ENCODE peak calls at places on chromosomes 16 and 17, in six cellular contexts. E is heart left ventricle, G is lung, S is cardiac muscle cell, Y is tibial artery, N is breast epithelium. U is an unnamed sample.

GRCh38 chr16:72937916-72938315 is 110.0 kb downstream of the ZFHX3 start:
- DNase-seq in G (no peak), N (no peak), S (no peak), Y (no peak), E (no peak), U (no peak)

GRCh38 chr17:31740611-31741082 is 118.4 kb downstream of the COPRS start:
- DNase-seq in N (no peak), Y (no peak), E (no peak), G (no peak), S (peak; percentile 67), U (no peak)

GRCh38 chr17:39235555-39236221 is 9.9 kb upstream of the STAC2 start:
- DNase-seq in S (peak; percentile 64), E (no peak), Y (no peak), G (no peak), N (no peak), U (peak; percentile 93)

GRCh38 chr17:29102046-29102445 is 59.1 kb downstream of the PIPOX start:
- DNase-seq in S (no peak), Y (no peak), E (no peak), N (no peak), G (no peak), U (no peak)

GRCh38 chr17:82244413-82245140 is 15.7 kb downstream of the SLC16A3 start:
- DNase-seq in E (no peak), G (no peak), N (no peak), S (peak; percentile 61), Y (no peak), U (peak; percentile 79)

GRCh38 chr17:48047113-48047740 is 932 bp upstream of the NFE2L1 start:
- DNase-seq in Y (no peak), E (no peak), N (no peak), G (no peak), S (no peak), U (no peak)

GRCh38 chr17:40995121-40995520 is 1.2 kb upstream of the KRTAP3-3 start:
- DNase-seq in N (no peak), G (no peak), Y (no peak), S (no peak), E (no peak), U (no peak)

GRCh38 chr16:2692948-2693651 is 10.8 kb downstream of the KCTD5 start:
- DNase-seq in Y (no peak), E (no peak), S (no peak), G (no peak), N (no peak), U (peak; percentile 85)

GRCh38 chr16:5024632-5025031 is 9.1 kb downstream of the NAGPA start:
- DNase-seq in S (no peak), E (no peak), N (no peak), Y (no peak), G (no peak), U (peak; percentile 62)

GRCh38 chr17:81114694-81115093 is 50.6 kb upstream of the PVALEF start:
- DNase-seq in E (no peak), Y (no peak), N (no peak), G (no peak), S (no peak), U (no peak)

GRCh38 chr17:66228887-66229782 is at the start of gene APOH:
- DNase-seq in S (no peak), N (no peak), Y (no peak), E (no peak), G (no peak), U (no peak)

GRCh38 chr16:7057458-7057857 is 275.2 kb upstream of the RBFOX1 start:
- DNase-seq in N (no peak), G (no peak), S (no peak), Y (no peak), E (no peak), U (no peak)

DNA sequence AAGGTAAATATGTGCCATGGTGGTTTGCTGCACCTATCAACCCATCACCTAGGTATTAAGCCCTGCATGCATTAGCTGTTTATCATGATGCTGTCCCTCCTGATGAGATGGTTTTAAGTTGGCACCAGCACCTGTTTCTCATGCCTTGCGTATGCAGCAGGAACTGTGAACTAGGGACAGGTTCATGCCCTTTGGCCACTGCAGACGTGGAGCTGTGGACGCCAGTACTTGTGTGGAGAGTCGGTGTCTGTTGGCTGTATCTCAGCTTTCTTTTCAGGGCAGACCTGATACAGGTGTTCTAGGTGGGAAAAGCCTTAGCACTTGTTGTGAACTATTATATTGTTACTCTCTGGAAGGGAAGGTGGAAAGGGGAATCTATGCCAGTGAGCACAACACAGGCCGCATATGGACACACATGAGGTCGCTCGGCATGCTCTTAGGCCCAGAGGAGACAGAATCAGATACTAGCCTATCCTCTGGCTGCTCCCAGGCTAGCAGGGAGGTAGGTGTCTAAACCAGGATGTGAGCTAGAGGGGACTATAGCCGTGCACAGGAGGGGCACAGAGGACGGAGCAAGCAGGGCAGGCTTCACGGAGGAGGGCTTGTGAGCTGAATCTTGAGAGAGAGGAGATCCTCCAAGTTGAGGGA is 22.5 kb downstream of the MSI2 start:
- DNase-seq in G (no peak), N (no peak), S (no peak), E (no peak), Y (no peak), U (no peak)
- H3K4me3 ChIP-seq in G (no peak overlapping the region), N (no peak overlapping the region), S (no peak overlapping the region), E (no peak overlapping the region), Y (no peak overlapping the region), U (no peak overlapping the region)

GRCh38 chr17:49964539-49965521 is 4.2 kb upstream of the DLX4 start:
- DNase-seq in N (no peak), E (no peak), G (no peak), S (no peak), Y (no peak), U (peak; percentile 83)
- H3K27me3 ChIP-seq in N (peaks cover 22% of the 10 kb centered on the region), E (peaks cover 69% of the 10 kb centered on the region), G (no peaks in the 10 kb centered on the region), S (peaks cover 87% of the 10 kb centered on the region), Y (peaks cover 14% of the 10 kb centered on the region), U (peaks cover 83% of the 10 kb centered on the region)

GRCh38 chr17:76268015-76268749 is 3.0 kb downstream of the UBALD2 start:
- DNase-seq in G (peak; percentile 81), S (peak; percentile 93), Y (peak; percentile 86), E (peak; percentile 87), N (no peak), U (peak; percentile 72)
- H3K4me3 ChIP-seq in G (no peak overlapping the region), S (no peak overlapping the region), Y (no peak overlapping the region), E (no peak overlapping the region), N (peak overlapping the region; percentile 52), U (no peak overlapping the region)

DNA sequence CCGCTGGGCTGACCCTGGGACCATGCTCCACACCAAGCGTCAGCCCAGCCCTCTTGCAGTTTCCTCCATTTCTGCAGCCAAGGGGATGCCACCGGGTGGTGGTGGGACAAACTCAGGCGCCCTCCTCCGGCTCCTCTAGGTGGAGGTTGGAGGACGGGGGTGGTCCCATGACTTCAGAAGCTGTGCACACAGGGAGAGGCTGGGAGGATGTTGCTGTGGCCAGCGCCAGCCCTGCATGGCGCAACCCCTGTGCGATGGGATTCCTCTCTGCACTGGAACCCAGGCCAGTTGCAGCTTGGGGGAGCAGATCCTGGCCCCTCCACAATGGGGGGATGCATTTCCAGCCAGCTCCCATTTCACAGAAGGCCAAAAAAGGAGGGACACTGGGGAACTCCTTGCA is 246.5 kb downstream of the C16orf95 start:
- DNase-seq in S (no peak), Y (no peak), N (no peak), E (no peak), G (no peak), U (no peak)
- H3K27me3 ChIP-seq in S (no peaks in the 10 kb centered on the region), Y (no peaks in the 10 kb centered on the region), N (no peaks in the 10 kb centered on the region), E (peaks cover 4% of the 10 kb centered on the region), G (no peaks in the 10 kb centered on the region), U (no peaks in the 10 kb centered on the region)

GRCh38 chr16:66846266-66846665 is 2.1 kb downstream of the CA7 start:
- DNase-seq in G (no peak), E (no peak), Y (no peak), N (peak; percentile 27), S (no peak), U (no peak)

GRCh38 chr16:66844342-66845079 is at the start of gene CA7:
- DNase-seq in G (no peak), N (no peak), S (no peak), Y (no peak), E (no peak), U (peak; percentile 92)

GRCh38 chr16:66845791-66846221 is 1.6 kb downstream of the CA7 start:
- DNase-seq in G (no peak), N (peak; percentile 35), E (no peak), S (no peak), Y (no peak), U (peak; percentile 51)

GRCh38 chr16:66844009-66844341 is 239 bp upstream of the CA7 start:
- DNase-seq in G (no peak), Y (no peak), E (no peak), N (no peak), S (no peak), U (no peak)

DNA sequence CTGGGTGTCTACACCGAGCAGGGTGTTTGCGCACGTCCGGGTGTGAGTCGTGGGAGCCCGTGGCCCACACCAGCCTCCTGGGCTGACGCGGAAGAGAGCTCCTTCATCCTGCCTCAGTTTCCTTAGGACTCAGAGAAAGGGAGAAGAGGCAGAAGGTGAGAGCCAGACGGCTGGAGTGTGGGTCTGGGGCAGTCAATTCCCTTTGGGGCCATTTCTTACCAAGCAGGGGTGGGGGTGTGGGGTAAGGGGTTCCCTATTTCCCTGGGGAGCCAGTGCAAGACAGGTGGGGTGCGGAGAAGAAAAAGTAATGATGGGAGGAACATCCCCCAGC is 831 bp downstream of the CA7 start:
- DNase-seq in E (no peak), N (no peak), Y (no peak), G (no peak), S (no peak), U (peak; percentile 47)
- H3K4me3 ChIP-seq in E (peak overlapping the region; percentile 55), N (peak overlapping the region; percentile 68), Y (peak overlapping the region; percentile 28), G (no peak overlapping the region), S (peak overlapping the region; percentile 38), U (peak overlapping the region; percentile 66)

DNA sequence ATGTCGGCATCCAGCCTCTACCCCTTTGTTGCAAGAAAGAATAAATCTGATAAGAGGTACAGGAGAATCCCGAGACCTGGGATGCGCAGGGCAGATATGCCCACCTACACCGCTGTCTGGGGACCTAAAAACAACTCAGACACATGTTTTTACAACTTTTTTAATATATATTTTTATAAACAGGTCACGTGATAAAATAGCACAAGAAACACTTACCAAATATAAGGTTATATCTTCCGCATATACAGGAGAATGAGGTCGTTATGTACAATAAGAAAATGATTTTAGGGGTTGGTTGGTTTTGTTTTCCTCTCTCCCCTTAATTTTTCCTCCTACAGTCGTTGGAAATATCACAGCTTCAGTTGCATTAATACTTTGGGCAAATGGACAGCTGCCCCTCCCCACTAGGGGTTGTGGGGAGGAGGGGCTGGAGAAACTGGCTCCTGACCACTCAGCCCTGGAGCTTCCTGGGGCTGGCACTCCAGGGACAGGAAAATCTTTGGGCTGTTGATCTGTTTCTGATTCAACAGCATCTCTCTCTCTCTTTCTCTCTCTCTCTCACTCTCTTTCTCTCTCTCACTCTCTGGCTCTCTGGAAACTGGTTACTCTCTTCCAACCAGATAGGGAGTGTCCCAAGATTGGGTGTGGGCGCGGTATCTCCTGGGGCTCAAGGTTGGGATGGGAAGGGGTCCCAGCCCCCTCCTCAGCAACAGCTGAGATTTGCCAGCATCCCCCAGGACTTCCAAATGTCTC is 2.3 kb upstream of the WDR24 start:
- DNase-seq in G (no peak), S (no peak), Y (no peak), E (no peak), N (no peak), U (peak; percentile 58)
- H3K27me3 ChIP-seq in G (no peaks in the 10 kb centered on the region), S (peaks cover 66% of the 10 kb centered on the region), Y (peaks cover 9% of the 10 kb centered on the region), E (peaks cover 44% of the 10 kb centered on the region), N (peaks cover 15% of the 10 kb centered on the region), U (peaks cover 53% of the 10 kb centered on the region)

DNA sequence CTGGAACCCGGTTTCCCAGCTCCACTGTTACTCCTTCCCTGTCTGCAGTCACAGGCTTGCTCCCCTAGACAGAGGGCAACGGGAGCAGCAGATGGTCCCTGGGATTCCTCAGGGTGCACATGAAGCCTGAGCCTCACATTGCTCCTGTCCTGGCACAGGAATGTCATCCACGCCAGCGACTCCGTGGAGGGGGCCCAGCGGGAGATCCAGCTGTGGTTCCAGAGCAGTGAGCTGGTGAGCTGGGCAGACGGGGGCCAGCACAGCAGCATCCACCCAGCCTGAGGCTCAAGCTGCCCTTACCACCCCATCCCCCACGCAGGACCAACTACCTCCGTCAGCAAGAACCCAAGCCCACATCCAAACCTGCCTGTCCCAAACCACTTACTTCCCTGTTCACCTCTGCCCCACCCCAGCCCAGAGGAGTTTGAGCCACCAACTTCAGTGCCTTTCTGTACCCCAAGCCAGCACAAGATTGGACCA is 1.6 kb upstream of the DECR2 start:
- DNase-seq in E (no peak), Y (no peak), S (no peak), N (no peak), G (no peak), U (peak; percentile 53)
- H3K4me3 ChIP-seq in E (no peak overlapping the region), Y (peak overlapping the region; percentile 87), S (no peak overlapping the region), N (no peak overlapping the region), G (no peak overlapping the region), U (no peak overlapping the region)

U was measured in H7.